ENCODE peak calls at places on chromosomes 12 and 14, in four cellular contexts. C, P, K and U are unnamed samples.

GRCh38 chr12:23209793-23210192 is 584.8 kb downstream of the ETNK1 start:
- DNase-seq in K (no peak), P (no peak), C (no peak), U (no peak)

GRCh38 chr14:23922545-23922944 is 31.0 kb upstream of the DHRS4 start:
- DNase-seq in K (no peak), C (no peak), P (no peak), U (no peak)

GRCh38 chr12:130925616-130926015 is 28.1 kb upstream of the ADGRD1 start:
- DNase-seq in K (no peak), C (no peak), P (no peak), U (no peak)

GRCh38 chr12:51891843-51892242 is 3.9 kb downstream of the ANKRD33 start:
- DNase-seq in K (no peak), P (peak), C (no peak), U (no peak)

GRCh38 chr14:54447231-54447692 is 6.1 kb upstream of the CNIH1 start:
- DNase-seq in K (no peak), P (peak), C (peak), U (no peak)

GRCh38 chr12:3042394-3042793 is 34.8 kb upstream of the TSPAN9 start:
- DNase-seq in C (peak), K (peak), P (no peak), U (no peak)

GRCh38 chr14:54935958-54936357 is 33.3 kb upstream of the GCH1 start:
- DNase-seq in K (no peak), P (no peak), C (no peak), U (no peak)

GRCh38 chr14:95523051-95523817 is 6.8 kb upstream of the SYNE3 start:
- DNase-seq in K (no peak), C (no peak), P (no peak), U (peak)

GRCh38 chr12:132045751-132046150 is 96.0 kb downstream of the EP400 start:
- DNase-seq in P (no peak), C (no peak), K (no peak), U (no peak)

DNA sequence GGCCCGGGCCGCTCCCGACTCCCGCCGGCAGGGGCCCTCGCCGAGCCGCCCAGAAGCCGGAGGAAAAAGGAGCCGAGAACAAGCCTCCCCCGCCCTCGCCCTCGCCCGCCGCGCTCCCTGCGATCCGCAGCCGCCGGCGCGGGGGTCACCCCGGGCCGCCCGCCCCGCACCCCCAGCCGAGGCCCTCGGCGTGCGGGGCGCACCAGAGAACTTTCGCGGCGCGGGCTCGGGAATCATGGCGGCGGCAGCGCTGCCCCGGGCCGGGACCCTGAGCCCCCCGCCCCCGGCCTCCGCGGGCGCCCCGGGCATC is 519 bp downstream of the CDK2AP1 start:
- DNase-seq in K (peak), C (no peak), P (peak), U (peak)
- H3K4me3 ChIP-seq in K (peak), C (peak), P (peak), U (peak)

GRCh38 chr14:45246633-45247173 is 6.3 kb downstream of the MIS18BP1 start:
- DNase-seq in C (no peak), P (no peak), K (peak), U (no peak)
- H3K4me3 ChIP-seq in C (no peak), P (no peak), K (peak), U (no peak)

DNA sequence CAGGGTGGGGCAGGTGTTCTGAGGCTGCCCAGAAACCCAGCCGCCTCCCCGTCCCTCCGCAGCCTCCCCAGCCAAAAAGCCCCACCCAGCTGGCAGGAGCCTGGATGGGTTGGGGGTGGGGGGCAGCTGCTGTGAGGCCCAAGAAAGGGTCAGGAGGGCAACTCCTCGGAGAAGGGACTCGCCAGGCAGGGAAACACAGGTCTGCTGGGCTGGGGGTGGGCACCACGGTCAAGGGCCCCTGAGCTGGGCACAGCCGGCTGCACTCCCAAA is 11.1 kb downstream of the AHNAK2 start:
- DNase-seq in P (no peak), C (no peak), K (no peak), U (no peak)
- H3K4me3 ChIP-seq in P (no peak), C (no peak), K (no peak), U (no peak)

DNA sequence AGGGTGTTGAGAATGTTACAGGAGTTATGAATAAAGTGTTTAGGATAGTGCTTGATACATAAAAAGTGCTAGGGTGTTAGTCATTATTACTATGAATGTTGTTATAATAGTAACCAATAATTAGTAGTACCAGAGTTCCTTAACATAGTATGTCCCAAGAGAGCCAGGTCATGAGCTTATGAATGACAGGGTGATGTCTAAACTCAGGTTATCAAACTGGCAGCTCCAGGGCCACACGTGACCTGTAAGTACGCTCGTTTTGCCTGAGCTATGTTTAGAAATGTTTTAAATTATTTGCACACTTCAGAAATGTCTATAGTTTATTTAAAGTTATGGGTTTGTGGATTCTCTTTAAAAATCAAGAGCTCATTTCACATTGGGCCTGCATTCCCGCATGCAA is 14.1 kb upstream of the GRIP1 start:
- DNase-seq in C (no peak), P (no peak), K (no peak), U (no peak)
- H3K4me3 ChIP-seq in C (no peak), P (no peak), K (no peak), U (no peak)

GRCh38 chr14:64506751-64507150 is 2.2 kb downstream of the ZBTB1 start:
- DNase-seq in C (no peak), P (no peak), K (peak), U (no peak)
- H3K4me3 ChIP-seq in C (no peak), P (peak), K (peak), U (peak)